ENCODE peak calls at places on chromosomes 3 and 15, in nine cellular contexts. L is astrocyte of the spinal cord, M is GM23338, U is IMR-90, B is stomach, E is heart right ventricle, Z is fibroblast of pulmonary artery, S is left ventricle myocardium inferior, R is brain microvascular endothelial cell. T is an unnamed sample.

GRCh38 chr15:31392761-31393401 is 66.2 kb downstream of the KLF13 start:
- DNase-seq in L (no peak), M (peak; percentile 43), U (no peak), B (peak; percentile 56), E (no peak), Z (no peak), S (peak; percentile 32), R (no peak), T (no peak)

GRCh38 chr3:54243262-54243931 is 121.0 kb downstream of the CACNA2D3 start:
- DNase-seq in L (no peak), M (peak; percentile 22), U (no peak), B (peak; percentile 42), E (no peak), Z (peak; percentile 52), S (no peak), R (no peak), T (peak; percentile 18)

GRCh38 chr3:124126446-124127017 is 134.6 kb upstream of the ROPN1 start:
- DNase-seq in L (no peak), M (no peak), U (no peak), B (no peak), E (no peak), Z (no peak), S (no peak), R (no peak), T (no peak)

GRCh38 chr3:150607267-150608065 is 4.3 kb downstream of the SELENOT start:
- DNase-seq in L (no peak), M (peak; percentile 58), U (no peak), B (no peak), E (no peak), Z (no peak), S (no peak), R (no peak), T (no peak)

GRCh38 chr15:56149071-56149470 is 94.6 kb downstream of the RFX7 start:
- DNase-seq in L (no peak), M (no peak), U (peak; percentile 33), B (no peak), E (no peak), Z (peak; percentile 40), S (no peak), R (no peak), T (no peak)

GRCh38 chr3:25508433-25508832 is 80.4 kb downstream of the RARB start:
- DNase-seq in L (no peak), M (no peak), U (no peak), B (no peak), E (no peak), Z (no peak), S (no peak), R (no peak), T (no peak)

GRCh38 chr3:64518950-64519349 is 168.8 kb downstream of the ADAMTS9 start:
- DNase-seq in L (no peak), M (no peak), U (peak; percentile 41), B (no peak), E (no peak), Z (peak; percentile 42), S (no peak), R (no peak), T (no peak)

GRCh38 chr15:53296603-53297002 is 462.9 kb downstream of the WDR72 start:
- DNase-seq in L (no peak), M (no peak), U (no peak), B (no peak), E (no peak), Z (no peak), S (no peak), R (no peak), T (no peak)

GRCh38 chr15:74958908-74959642 is 2.5 kb upstream of the RPP25 start:
- DNase-seq in L (no peak), M (peak; percentile 65), U (no peak), B (no peak), E (no peak), Z (no peak), S (no peak), R (no peak), T (no peak)

GRCh38 chr3:134603480-134603879 is 47.3 kb downstream of the KY start:
- DNase-seq in L (no peak), M (no peak), U (no peak), B (no peak), E (no peak), Z (no peak), S (no peak), R (no peak), T (no peak)

GRCh38 chr3:116306720-116307119 is 138.6 kb downstream of the LSAMP start:
- DNase-seq in L (no peak), M (peak; percentile 44), U (no peak), B (no peak), E (no peak), Z (no peak), S (no peak), R (no peak), T (no peak)
- TF ChIP-seq CTCF in L (no peak), M (no peak), U (no peak), B (no peak), E (no peak), Z (peak; percentile 3), S (no peak), R (peak; percentile 15), T (no peak)

DNA sequence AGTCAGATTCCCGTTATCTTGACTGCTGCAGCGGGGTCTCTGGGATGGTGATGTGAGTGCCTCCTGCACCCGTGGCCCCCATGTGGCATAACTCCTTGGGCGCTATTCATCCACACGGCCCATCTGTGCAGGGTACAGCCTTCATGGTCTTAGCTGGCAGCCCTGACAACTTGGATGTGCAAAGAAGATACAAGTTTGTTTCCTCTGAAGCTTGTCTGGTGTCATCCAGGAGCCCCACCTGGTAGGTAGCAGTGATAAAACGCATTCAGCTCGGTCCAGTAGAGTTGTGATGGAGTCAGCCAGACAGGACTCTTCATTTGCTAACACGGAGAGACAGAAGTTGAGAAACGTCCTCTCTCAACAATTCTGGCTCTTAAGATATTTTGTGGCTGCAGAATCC is 53.3 kb downstream of the CORO2B start:
- DNase-seq in L (no peak), M (no peak), U (no peak), B (no peak), E (no peak), Z (no peak), S (no peak), R (no peak), T (no peak)
- TF ChIP-seq CTCF in L (no peak), M (no peak), U (no peak), B (no peak), E (no peak), Z (no peak), S (no peak), R (no peak), T (no peak)

GRCh38 chr15:28998511-28998910 is 112.7 kb downstream of the APBA2 start:
- DNase-seq in L (no peak), M (no peak), U (no peak), B (no peak), E (no peak), Z (peak; percentile 13), S (no peak), R (no peak), T (peak; percentile 16)
- TF ChIP-seq CTCF in L (no peak), M (peak; percentile 41), U (no peak), B (no peak), E (no peak), Z (no peak), S (no peak), R (peak; percentile 37), T (peak; percentile 19)

DNA sequence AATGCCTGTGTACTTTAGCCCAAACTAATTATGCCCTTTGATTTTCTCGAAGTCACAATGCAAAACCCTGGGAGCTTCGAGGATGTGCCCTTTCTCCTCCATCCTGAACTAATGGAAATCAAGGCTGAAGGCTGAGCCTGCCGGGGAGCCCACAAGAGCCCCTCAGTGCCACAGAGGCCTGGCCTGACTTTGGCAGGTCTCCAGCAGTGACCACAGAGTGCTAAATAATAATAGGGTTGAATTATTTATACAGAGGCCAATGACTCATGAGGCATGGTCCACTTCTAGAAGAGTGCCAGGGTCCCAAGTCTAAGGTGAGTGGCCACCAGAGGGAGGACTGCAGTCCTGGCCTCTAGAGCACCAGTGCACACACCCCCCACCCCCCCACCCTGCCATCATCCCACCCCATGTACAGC is 19.1 kb upstream of the GLCE start:
- DNase-seq in L (no peak), M (no peak), U (peak; percentile 38), B (no peak), E (no peak), Z (no peak), S (no peak), R (no peak), T (peak; percentile 30)
- TF ChIP-seq CTCF in L (no peak), M (peak; percentile 11), U (peak; percentile 12), B (no peak), E (no peak), Z (no peak), S (no peak), R (peak; percentile 32), T (no peak)

T was measured in MCF 10A.